ENCODE peak calls at places on chromosomes 16 and 17, in seven cellular contexts. One of them, this sample, is unnamed. For H3K9me3 and H3K27me3, the result is how much of the 10 kb centered on the place peaks cover.

GRCh38 chr16:72794986-72795385 is 252.9 kb downstream of the ZFHX3 start:
- DNase-seq in PC-3: no peak
- DNase-seq in transverse colon: no peak
- DNase-seq in HCT116: no peak
- DNase-seq in breast epithelium: no peak
- DNase-seq in left ventricle myocardium inferior: no peak
- DNase-seq in hepatocyte: no peak
- DNase-seq in this sample: no peak

GRCh38 chr16:3717235-3718018 is at the start of gene TRAP1:
- DNase-seq in PC-3: peak
- DNase-seq in transverse colon: peak
- DNase-seq in HCT116: peak
- DNase-seq in breast epithelium: peak
- DNase-seq in left ventricle myocardium inferior: peak
- DNase-seq in hepatocyte: peak
- DNase-seq in this sample: peak

GRCh38 chr16:81556715-81557284 is 112.2 kb downstream of the CMIP start:
- DNase-seq in PC-3: no peak
- DNase-seq in transverse colon: no peak
- DNase-seq in HCT116: no peak
- DNase-seq in breast epithelium: no peak
- DNase-seq in left ventricle myocardium inferior: no peak
- DNase-seq in hepatocyte: no peak
- DNase-seq in this sample: no peak

GRCh38 chr16:67915831-67916723 is 15.6 kb downstream of the CTRL start:
- DNase-seq in PC-3: no peak
- DNase-seq in transverse colon: peak
- DNase-seq in HCT116: no peak
- DNase-seq in breast epithelium: no peak
- DNase-seq in left ventricle myocardium inferior: no peak
- DNase-seq in hepatocyte: peak
- DNase-seq in this sample: no peak

GRCh38 chr16:68387301-68387700 is 61.0 kb downstream of the SMPD3 start:
- DNase-seq in PC-3: no peak
- DNase-seq in transverse colon: peak
- DNase-seq in HCT116: no peak
- DNase-seq in breast epithelium: no peak
- DNase-seq in left ventricle myocardium inferior: no peak
- DNase-seq in hepatocyte: peak
- DNase-seq in this sample: no peak

GRCh38 chr17:71585540-71585939 is 535.3 kb upstream of the SOX9 start:
- DNase-seq in PC-3: no peak
- DNase-seq in transverse colon: no peak
- DNase-seq in HCT116: no peak
- DNase-seq in breast epithelium: no peak
- DNase-seq in left ventricle myocardium inferior: no peak
- DNase-seq in hepatocyte: no peak
- DNase-seq in this sample: no peak

GRCh38 chr17:9958586-9959281 is 53.7 kb upstream of the RCVRN start:
- DNase-seq in PC-3: no peak
- DNase-seq in transverse colon: no peak
- DNase-seq in HCT116: no peak
- DNase-seq in breast epithelium: no peak
- DNase-seq in left ventricle myocardium inferior: no peak
- DNase-seq in hepatocyte: no peak
- DNase-seq in this sample: no peak

GRCh38 chr16:61836804-61837398 is 199.3 kb downstream of the CDH8 start:
- DNase-seq in PC-3: no peak
- DNase-seq in transverse colon: no peak
- DNase-seq in HCT116: no peak
- DNase-seq in breast epithelium: no peak
- DNase-seq in left ventricle myocardium inferior: no peak
- DNase-seq in hepatocyte: no peak
- DNase-seq in this sample: no peak

GRCh38 chr17:66904760-66905637 is 59.5 kb upstream of the CACNG4 start:
- DNase-seq in PC-3: peak
- DNase-seq in transverse colon: no peak
- DNase-seq in HCT116: no peak
- DNase-seq in breast epithelium: peak
- DNase-seq in left ventricle myocardium inferior: peak
- DNase-seq in hepatocyte: peak
- DNase-seq in this sample: no peak

GRCh38 chr17:19384723-19385391 is 2.1 kb downstream of the MFAP4 start:
- DNase-seq in PC-3: no peak
- DNase-seq in transverse colon: peak
- DNase-seq in HCT116: no peak
- DNase-seq in breast epithelium: peak
- DNase-seq in left ventricle myocardium inferior: peak
- DNase-seq in hepatocyte: peak
- DNase-seq in this sample: no peak

GRCh38 chr17:43946766-43947165 is 4.5 kb upstream of the PPY start:
- DNase-seq in PC-3: no peak
- DNase-seq in transverse colon: no peak
- DNase-seq in HCT116: no peak
- DNase-seq in breast epithelium: no peak
- DNase-seq in left ventricle myocardium inferior: no peak
- DNase-seq in hepatocyte: no peak
- DNase-seq in this sample: no peak

GRCh38 chr17:78412403-78412802 is 34.0 kb downstream of the PGS1 start:
- DNase-seq in PC-3: peak
- DNase-seq in transverse colon: no peak
- DNase-seq in HCT116: no peak
- DNase-seq in breast epithelium: no peak
- DNase-seq in left ventricle myocardium inferior: no peak
- DNase-seq in hepatocyte: no peak
- DNase-seq in this sample: peak

GRCh38 chr17:63997341-63998048 is 656 bp upstream of the PRR29 start:
- DNase-seq in PC-3: no peak
- DNase-seq in transverse colon: no peak
- DNase-seq in HCT116: no peak
- DNase-seq in breast epithelium: no peak
- DNase-seq in left ventricle myocardium inferior: no peak
- DNase-seq in hepatocyte: no peak
- DNase-seq in this sample: peak

GRCh38 chr17:78899361-78900260 is 3.4 kb downstream of the CEP295NL start:
- DNase-seq in PC-3: no peak
- DNase-seq in transverse colon: no peak
- DNase-seq in HCT116: no peak
- DNase-seq in breast epithelium: no peak
- DNase-seq in left ventricle myocardium inferior: peak
- DNase-seq in hepatocyte: peak
- DNase-seq in this sample: peak

GRCh38 chr16:8853611-8854010 is 15.2 kb downstream of the CARHSP1 start:
- DNase-seq in PC-3: no peak
- DNase-seq in transverse colon: no peak
- DNase-seq in HCT116: no peak
- DNase-seq in breast epithelium: no peak
- DNase-seq in left ventricle myocardium inferior: no peak
- DNase-seq in hepatocyte: no peak
- DNase-seq in this sample: no peak

GRCh38 chr16:57667526-57668258 is 414 bp upstream of the ADGRG3 start:
- DNase-seq in PC-3: no peak
- DNase-seq in transverse colon: no peak
- DNase-seq in HCT116: no peak
- DNase-seq in breast epithelium: no peak
- DNase-seq in left ventricle myocardium inferior: peak
- DNase-seq in hepatocyte: no peak
- DNase-seq in this sample: no peak

GRCh38 chr16:84044108-84044488 is 1.5 kb upstream of the SLC38A8 start:
- DNase-seq in PC-3: peak
- DNase-seq in transverse colon: no peak
- DNase-seq in HCT116: peak
- DNase-seq in breast epithelium: no peak
- DNase-seq in left ventricle myocardium inferior: no peak
- DNase-seq in hepatocyte: no peak
- DNase-seq in this sample: peak

GRCh38 chr16:17304814-17305169 is 166.0 kb downstream of the XYLT1 start:
- DNase-seq in PC-3: no peak
- DNase-seq in transverse colon: peak
- DNase-seq in HCT116: no peak
- DNase-seq in breast epithelium: peak
- DNase-seq in left ventricle myocardium inferior: no peak
- DNase-seq in hepatocyte: no peak
- DNase-seq in this sample: no peak

GRCh38 chr17:36937961-36938565 is 788 bp downstream of the LHX1 start:
- DNase-seq in PC-3: no peak
- DNase-seq in transverse colon: no peak
- DNase-seq in HCT116: no peak
- DNase-seq in breast epithelium: no peak
- DNase-seq in left ventricle myocardium inferior: no peak
- DNase-seq in hepatocyte: no peak
- DNase-seq in this sample: no peak

GRCh38 chr16:19907161-19907992 is 22.7 kb upstream of the GPRC5B start:
- DNase-seq in PC-3: peak
- DNase-seq in transverse colon: peak
- DNase-seq in HCT116: peak
- DNase-seq in breast epithelium: peak
- DNase-seq in left ventricle myocardium inferior: peak
- DNase-seq in hepatocyte: peak
- DNase-seq in this sample: peak

GRCh38 chr16:74736531-74737157 is 36.0 kb upstream of the MLKL start:
- DNase-seq in PC-3: peak
- DNase-seq in transverse colon: no peak
- DNase-seq in HCT116: no peak
- DNase-seq in breast epithelium: no peak
- DNase-seq in left ventricle myocardium inferior: no peak
- DNase-seq in hepatocyte: no peak
- DNase-seq in this sample: no peak

DNA sequence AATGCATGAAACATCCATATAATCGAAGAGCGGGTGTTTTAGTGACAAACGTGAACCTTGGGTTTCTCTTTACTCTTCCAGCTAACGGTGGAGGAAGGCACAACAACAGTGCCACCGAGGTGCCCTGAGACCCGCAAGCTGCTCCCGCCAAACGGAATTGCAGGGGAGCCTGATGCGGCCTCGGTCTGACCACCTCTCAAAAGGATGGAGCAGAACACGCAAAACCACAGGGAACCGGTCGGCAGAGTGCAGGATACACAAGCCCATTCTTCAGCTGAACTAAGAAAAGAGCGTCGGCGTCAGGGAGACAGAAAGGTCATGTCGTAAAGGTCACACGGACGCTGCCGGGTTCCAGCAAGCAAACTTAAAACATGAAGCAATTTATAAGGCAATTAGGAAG is 109.5 kb upstream of the ZNF750 start:
- DNase-seq in PC-3: no peak
- DNase-seq in transverse colon: no peak
- DNase-seq in HCT116: no peak
- DNase-seq in breast epithelium: no peak
- DNase-seq in left ventricle myocardium inferior: peak
- DNase-seq in hepatocyte: no peak
- DNase-seq in this sample: peak
- H3K9me3 ChIP-seq in PC-3: under half
- H3K9me3 ChIP-seq in transverse colon: under half
- H3K9me3 ChIP-seq in HCT116: under half
- H3K9me3 ChIP-seq in breast epithelium: under half
- H3K9me3 ChIP-seq in left ventricle myocardium inferior: half or more
- H3K9me3 ChIP-seq in hepatocyte: under half
- H3K9me3 ChIP-seq in this sample: under half

GRCh38 chr16:4831616-4832015 is 15.5 kb downstream of the GLYR1 start:
- DNase-seq in PC-3: no peak
- DNase-seq in transverse colon: no peak
- DNase-seq in HCT116: no peak
- DNase-seq in breast epithelium: no peak
- DNase-seq in left ventricle myocardium inferior: no peak
- DNase-seq in hepatocyte: no peak
- DNase-seq in this sample: no peak

GRCh38 chr16:4830408-4830807 is 16.7 kb downstream of the GLYR1 start:
- DNase-seq in PC-3: no peak
- DNase-seq in transverse colon: no peak
- DNase-seq in HCT116: no peak
- DNase-seq in breast epithelium: no peak
- DNase-seq in left ventricle myocardium inferior: no peak
- DNase-seq in hepatocyte: no peak
- DNase-seq in this sample: no peak

GRCh38 chr16:4836727-4837126 is 10.4 kb downstream of the GLYR1 start:
- DNase-seq in PC-3: no peak
- DNase-seq in transverse colon: no peak
- DNase-seq in HCT116: no peak
- DNase-seq in breast epithelium: no peak
- DNase-seq in left ventricle myocardium inferior: no peak
- DNase-seq in hepatocyte: no peak
- DNase-seq in this sample: no peak

GRCh38 chr16:4832698-4833343 is 14.3 kb downstream of the GLYR1 start:
- DNase-seq in PC-3: no peak
- DNase-seq in transverse colon: no peak
- DNase-seq in HCT116: no peak
- DNase-seq in breast epithelium: no peak
- DNase-seq in left ventricle myocardium inferior: no peak
- DNase-seq in hepatocyte: no peak
- DNase-seq in this sample: no peak

GRCh38 chr16:4833584-4833983 is 13.5 kb downstream of the GLYR1 start:
- DNase-seq in PC-3: no peak
- DNase-seq in transverse colon: no peak
- DNase-seq in HCT116: no peak
- DNase-seq in breast epithelium: no peak
- DNase-seq in left ventricle myocardium inferior: no peak
- DNase-seq in hepatocyte: no peak
- DNase-seq in this sample: no peak
- H3K4me3 ChIP-seq in PC-3: no peak
- H3K4me3 ChIP-seq in transverse colon: no peak
- H3K4me3 ChIP-seq in HCT116: no peak
- H3K4me3 ChIP-seq in breast epithelium: no peak
- H3K4me3 ChIP-seq in left ventricle myocardium inferior: no peak
- H3K4me3 ChIP-seq in hepatocyte: no peak
- H3K4me3 ChIP-seq in this sample: no peak

DNA sequence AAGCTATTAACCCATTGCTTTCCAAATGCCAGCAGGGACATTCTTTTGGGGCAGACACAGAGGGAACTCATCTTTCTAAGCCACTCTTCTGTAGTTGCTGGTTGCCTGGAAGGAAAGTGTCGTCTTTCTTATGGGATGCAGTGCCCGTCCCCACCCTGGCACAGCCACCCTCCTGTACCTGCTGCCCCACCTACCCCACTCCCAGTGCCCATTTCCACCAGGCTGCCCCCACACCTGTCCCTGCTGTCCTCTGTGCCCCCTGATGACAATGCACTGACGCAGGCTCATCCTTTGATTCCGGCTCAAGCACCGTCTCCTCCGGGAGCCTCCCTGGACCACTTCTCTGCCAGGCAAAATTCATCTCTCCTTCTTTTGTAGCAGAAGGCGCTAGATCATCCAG is 190.4 kb upstream of the CDH5 start:
- DNase-seq in PC-3: no peak
- DNase-seq in transverse colon: no peak
- DNase-seq in HCT116: no peak
- DNase-seq in breast epithelium: no peak
- DNase-seq in left ventricle myocardium inferior: no peak
- DNase-seq in hepatocyte: no peak
- DNase-seq in this sample: no peak
- H3K27me3 ChIP-seq in PC-3: under half
- H3K27me3 ChIP-seq in transverse colon: under half
- H3K27me3 ChIP-seq in HCT116: under half
- H3K27me3 ChIP-seq in breast epithelium: under half
- H3K27me3 ChIP-seq in left ventricle myocardium inferior: under half
- H3K27me3 ChIP-seq in hepatocyte: under half
- H3K27me3 ChIP-seq in this sample: under half

DNA sequence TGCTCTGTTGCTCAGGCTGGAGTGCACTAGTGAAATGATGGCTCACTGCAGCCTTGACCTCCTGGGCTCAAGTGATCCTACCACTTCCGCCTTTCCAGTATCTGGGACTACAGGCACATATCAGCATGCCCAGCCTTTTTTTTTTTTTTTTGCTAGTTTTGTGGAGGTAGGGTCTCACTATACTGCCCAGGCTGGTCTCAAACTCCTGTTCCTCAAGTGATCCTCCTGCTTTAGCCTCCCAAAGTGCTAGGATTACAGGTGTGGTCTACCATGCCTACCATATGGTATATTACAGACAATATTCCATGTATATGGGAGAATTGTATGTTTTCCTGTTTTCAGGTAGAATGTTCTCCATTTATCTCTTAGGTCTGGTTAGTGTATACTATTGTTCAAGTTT is 12.3 kb upstream of the ATF7IP2 start:
- DNase-seq in PC-3: no peak
- DNase-seq in transverse colon: no peak
- DNase-seq in HCT116: no peak
- DNase-seq in breast epithelium: no peak
- DNase-seq in left ventricle myocardium inferior: no peak
- DNase-seq in hepatocyte: no peak
- DNase-seq in this sample: no peak
- H3K9me3 ChIP-seq in PC-3: under half
- H3K9me3 ChIP-seq in transverse colon: under half
- H3K9me3 ChIP-seq in HCT116: under half
- H3K9me3 ChIP-seq in breast epithelium: under half
- H3K9me3 ChIP-seq in left ventricle myocardium inferior: under half
- H3K9me3 ChIP-seq in hepatocyte: under half
- H3K9me3 ChIP-seq in this sample: under half

This sample was measured in Caco-2.